ENCODE peak calls at places on chromosomes 12 and 14, in seven cellular contexts. F is foreskin fibroblast; H is nucleus accumbens; T is kidney; V is activated CD4-positive, alpha-beta T cell treated with anti-CD3 and anti-CD28 coated beads, Interleukin-2, amount 50 U/mL, for 1 hour; K is activated gamma-delta T cell treated with Interleukin-2 at 50 U/mL for 16 hours; B is substantia nigra. I is an unnamed sample.

GRCh38 chr14:20655851-20656250 is 14.4 kb upstream of the OR6S1 start:
- DNase-seq in V (no peak), T (no peak), H (no peak), F (no peak), K (no peak), B (no peak), I (no peak)

GRCh38 chr14:39034481-39035296 is 68.3 kb downstream of the SEC23A start:
- DNase-seq in H (peak), K (no peak), F (no peak), V (no peak), B (no peak), T (no peak), I (no peak)

GRCh38 chr14:96940009-96940408 is 142.8 kb downstream of the VRK1 start:
- DNase-seq in B (no peak), V (no peak), T (no peak), H (no peak), F (no peak), K (no peak), I (no peak)

GRCh38 chr12:64265839-64266238 is 43.7 kb upstream of the KICS2 start:
- DNase-seq in B (no peak), T (no peak), H (no peak), K (no peak), F (no peak), V (no peak), I (no peak)

GRCh38 chr14:65169351-65169750 is 67.0 kb upstream of the MAX start:
- DNase-seq in H (peak), K (no peak), V (no peak), F (peak), T (no peak), B (peak), I (peak)

GRCh38 chr14:53148612-53149202 is 4.4 kb downstream of the DDHD1 start:
- DNase-seq in F (no peak), T (no peak), V (no peak), B (no peak), K (no peak), H (no peak), I (no peak)

GRCh38 chr14:92897922-92898599 is 24.9 kb upstream of the CHGA start:
- DNase-seq in V (no peak), B (no peak), K (no peak), T (no peak), H (no peak), F (no peak), I (no peak)

GRCh38 chr12:94405378-94406116 is 54.1 kb downstream of the CEP83 start:
- DNase-seq in K (no peak), H (no peak), F (no peak), B (no peak), V (no peak), T (no peak), I (no peak)

GRCh38 chr12:114920828-114921579 is 237.0 kb upstream of the TBX3 start:
- DNase-seq in V (no peak), K (no peak), B (no peak), F (peak), H (no peak), T (no peak), I (no peak)

GRCh38 chr12:117968826-117969659 is at the start of gene KSR2:
- DNase-seq in B (peak), T (peak), K (peak), H (peak), F (no peak), V (peak), I (no peak)

GRCh38 chr12:118773956-118774723 is 207.2 kb upstream of the SRRM4 start:
- DNase-seq in T (no peak), K (no peak), B (peak), H (peak), V (no peak), F (no peak), I (no peak)

GRCh38 chr14:49306152-49306751 is 279.9 kb downstream of the RPS29 start:
- DNase-seq in T (no peak), H (no peak), F (no peak), B (no peak), K (no peak), V (no peak), I (no peak)

GRCh38 chr14:59177229-59177628 is 11.2 kb upstream of the DAAM1 start:
- DNase-seq in H (no peak), T (no peak), F (no peak), V (no peak), B (no peak), K (no peak), I (no peak)

GRCh38 chr12:89566615-89567014 is 40.8 kb upstream of the POC1B start:
- DNase-seq in K (no peak), T (no peak), B (no peak), F (peak), V (no peak), H (no peak), I (no peak)

GRCh38 chr12:46959484-46959883 is 119.9 kb upstream of the PCED1B start:
- DNase-seq in B (no peak), K (no peak), V (no peak), T (no peak), F (peak), H (no peak), I (peak)

GRCh38 chr12:132726386-132726785 is 15.7 kb downstream of the PGAM5 start:
- DNase-seq in T (peak), F (no peak), B (no peak), K (no peak), V (no peak), H (peak), I (no peak)

GRCh38 chr14:69181491-69181890 is 9.8 kb upstream of the EXD2 start:
- DNase-seq in B (no peak), H (no peak), K (no peak), F (no peak), T (no peak), V (no peak), I (no peak)

GRCh38 chr14:87745507-87746118 is 247.4 kb downstream of the GALC start:
- DNase-seq in B (no peak), K (no peak), T (no peak), V (no peak), H (no peak), F (no peak), I (no peak)

GRCh38 chr14:105398726-105399440 is 545 bp downstream of the TEX22 start:
- DNase-seq in F (peak), H (no peak), V (no peak), K (no peak), T (no peak), B (no peak), I (no peak)

GRCh38 chr12:28946361-28946760 is 202.7 kb upstream of the FAR2 start:
- DNase-seq in V (no peak), B (no peak), F (no peak), H (no peak), K (no peak), T (no peak), I (no peak)

GRCh38 chr14:89509891-89510290 is 92.9 kb upstream of the FOXN3 start:
- DNase-seq in B (no peak), K (no peak), F (peak), V (no peak), H (no peak), T (no peak), I (no peak)

GRCh38 chr12:32681272-32681671 is 2.2 kb downstream of the DNM1L start:
- DNase-seq in V (no peak), K (no peak), B (no peak), H (no peak), F (no peak), T (no peak), I (no peak)

I was measured in AG04450.